ENCODE peak calls at places on chromosomes 16 and 17, in seven cellular contexts. K is H1, D is transverse colon, M is stomach, J is K562, F is sigmoid colon, P is upper lobe of left lung. C is an unnamed sample.

GRCh38 chr16:87583453-87584131 is 18.7 kb upstream of the JPH3 start:
- DNase-seq in J (no peak), D (no peak), M (no peak), P (no peak), K (no peak), F (no peak), C (no peak)

GRCh38 chr17:71975998-71976649 is 144.7 kb upstream of the SOX9 start:
- DNase-seq in J (no peak), K (no peak), F (peak), M (peak), D (peak), P (no peak), C (peak)

GRCh38 chr16:27405546-27406451 is 3.8 kb downstream of the IL21R start:
- DNase-seq in K (no peak), P (peak), J (no peak), F (no peak), M (no peak), D (no peak), C (peak)

GRCh38 chr16:22898874-22899348 is 84.9 kb downstream of the HS3ST2 start:
- DNase-seq in J (peak), M (peak), F (peak), K (peak), P (no peak), D (peak), C (no peak)

GRCh38 chr17:44688675-44689491 is 693 bp downstream of the CCDC43 start:
- DNase-seq in D (no peak), M (no peak), P (no peak), J (no peak), K (no peak), F (no peak), C (no peak)

GRCh38 chr16:4760221-4760910 is 6.6 kb downstream of the ZNF500 start:
- DNase-seq in P (peak), F (no peak), K (no peak), J (no peak), D (no peak), M (no peak), C (no peak)

GRCh38 chr16:25023541-25023940 is 8.4 kb upstream of the ARHGAP17 start:
- DNase-seq in M (no peak), F (no peak), P (no peak), K (no peak), D (no peak), J (no peak), C (no peak)

GRCh38 chr16:71225145-71225544 is 5.4 kb downstream of the HYDIN start:
- DNase-seq in D (no peak), M (no peak), P (no peak), K (no peak), J (no peak), F (no peak), C (no peak)

GRCh38 chr17:37450090-37450489 is 39.6 kb upstream of the DUSP14 start:
- DNase-seq in J (no peak), D (no peak), M (no peak), P (no peak), K (no peak), F (no peak), C (no peak)

GRCh38 chr17:81511550-81511799 is 1.1 kb downstream of the ACTG1 start:
- DNase-seq in K (no peak), F (no peak), D (no peak), P (no peak), J (no peak), M (no peak), C (no peak)

GRCh38 chr17:65204001-65204400 is 66.8 kb downstream of the RGS9 start:
- DNase-seq in K (no peak), J (no peak), P (peak), M (no peak), D (no peak), F (no peak), C (no peak)

GRCh38 chr17:65205655-65206054 is 68.5 kb downstream of the RGS9 start:
- DNase-seq in D (no peak), K (no peak), M (no peak), J (no peak), F (no peak), P (no peak), C (no peak)

GRCh38 chr17:65198653-65199382 is 61.6 kb downstream of the RGS9 start:
- DNase-seq in P (no peak), F (no peak), K (peak), D (no peak), J (peak), M (no peak), C (no peak)

GRCh38 chr17:65208753-65209152 is 71.6 kb downstream of the RGS9 start:
- DNase-seq in D (no peak), K (no peak), M (no peak), F (no peak), P (no peak), J (no peak), C (no peak)

GRCh38 chr17:65202833-65203571 is 65.8 kb downstream of the RGS9 start:
- DNase-seq in P (no peak), F (no peak), J (no peak), K (no peak), M (no peak), D (no peak), C (no peak)
- TF ChIP-seq POLR2AphosphoS5 in P (no peak), F (no peak), J (no peak), K (no peak), M (no peak), D (no peak), C (no peak)

DNA sequence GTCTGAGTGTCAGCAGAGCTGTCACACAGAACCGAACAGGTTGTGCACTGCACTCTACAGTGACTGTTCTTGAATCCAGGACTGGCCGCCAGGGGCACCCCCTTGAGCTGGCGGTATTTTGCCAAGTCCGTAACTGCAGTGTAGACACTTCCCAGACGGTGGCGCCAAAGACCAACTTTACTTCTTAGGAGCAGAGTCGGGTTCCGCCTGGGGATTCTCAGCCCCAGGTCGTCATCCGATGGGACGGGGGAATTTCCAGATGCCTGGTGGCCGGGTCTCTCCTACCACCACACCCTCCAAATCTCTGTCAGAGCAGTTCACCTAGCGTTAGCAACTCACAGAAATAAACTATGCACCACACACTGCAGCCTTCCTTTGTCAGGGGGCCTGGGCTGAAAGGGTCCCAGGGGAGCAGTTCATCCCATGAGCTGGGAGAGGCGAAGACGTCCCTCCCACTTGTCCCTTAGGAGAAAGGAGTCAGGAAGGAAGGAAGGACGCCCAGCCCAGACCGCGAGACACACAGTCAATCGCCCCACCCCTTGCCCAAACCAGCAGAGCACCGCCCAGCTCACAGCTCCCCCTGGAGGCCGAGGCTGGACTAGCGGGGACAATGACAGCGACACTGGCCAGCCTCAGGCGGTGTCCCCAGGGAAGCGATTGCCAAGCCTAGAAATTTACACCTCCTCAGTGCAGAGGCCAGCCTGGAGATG is 7.4 kb upstream of the RIPOR1 start:
- DNase-seq in J (peak), D (peak), P (peak), M (peak), F (peak), K (peak), C (peak)
- TF ChIP-seq EP300 in J (peak), D (no peak), P (no peak), M (no peak), F (no peak), K (no peak), C (no peak)

GRCh38 chr17:48106802-48107136 is 797 bp upstream of the SNX11 start:
- DNase-seq in P (no peak), D (no peak), J (no peak), F (no peak), M (no peak), K (no peak), C (no peak)

GRCh38 chr17:48104440-48104839 is 3.1 kb upstream of the SNX11 start:
- DNase-seq in F (no peak), M (no peak), K (no peak), P (no peak), D (no peak), J (no peak), C (no peak)

GRCh38 chr17:48110722-48111121 is 3.2 kb downstream of the SNX11 start:
- DNase-seq in D (no peak), J (no peak), F (no peak), M (no peak), K (no peak), P (no peak), C (no peak)

GRCh38 chr17:48103379-48103715 is 2.1 kb upstream of the CBX1 start:
- DNase-seq in F (peak), K (no peak), D (no peak), P (no peak), M (no peak), J (no peak), C (no peak)

GRCh38 chr17:48107137-48108055 is at the start of gene SNX11:
- DNase-seq in D (peak), J (peak), F (peak), K (peak), P (peak), M (peak), C (peak)
- TF ChIP-seq POLR2AphosphoS5 in D (peak), J (peak), F (peak), K (peak), P (peak), M (peak), C (peak)

DNA sequence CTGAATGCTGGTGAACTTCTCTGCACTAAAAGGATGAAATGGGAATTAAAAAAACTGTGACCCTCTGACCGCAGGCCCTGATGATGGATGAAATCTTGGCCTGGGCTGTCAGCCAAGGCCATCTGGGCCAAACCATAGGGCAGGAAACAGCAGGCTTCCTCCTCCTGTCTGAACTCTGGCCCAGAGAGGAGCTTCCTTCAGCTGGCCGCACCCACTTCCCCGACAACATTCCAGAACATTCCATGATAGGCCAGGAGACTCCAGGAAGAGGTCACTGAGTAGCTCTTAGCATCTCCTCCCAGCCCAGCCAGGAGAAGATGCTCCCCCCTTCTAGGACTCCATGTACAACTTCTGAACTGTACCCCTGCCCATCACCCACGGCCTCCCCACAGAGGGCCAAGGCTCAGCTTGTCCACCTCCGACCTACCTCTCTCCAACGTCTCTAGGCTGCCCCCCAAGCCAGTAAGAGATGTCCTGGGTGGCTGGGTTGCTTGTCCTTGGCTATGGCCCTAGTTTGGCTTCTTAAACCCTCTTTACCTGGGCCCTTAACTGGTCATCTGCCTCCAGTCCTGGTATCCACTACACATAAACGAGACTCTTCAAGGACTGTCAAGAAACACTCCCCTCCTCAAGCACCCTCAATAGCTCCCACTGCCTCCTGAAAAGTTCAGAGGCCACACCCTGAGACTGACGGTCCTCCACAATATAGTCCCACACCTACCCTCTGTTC is 1.7 kb downstream of the RPH3AL start:
- DNase-seq in J (no peak), M (peak), P (no peak), K (no peak), F (peak), D (peak), C (peak)
- TF ChIP-seq EP300 in J (no peak), M (peak), P (peak), K (no peak), F (peak), D (peak), C (peak)

GRCh38 chr17:49515196-49515770 is 20.2 kb downstream of the NGFR start:
- DNase-seq in F (peak), P (peak), M (peak), D (peak), J (peak), K (peak), C (no peak)
- TF ChIP-seq POLR2AphosphoS5 in F (peak), P (peak), M (peak), D (peak), J (no peak), K (no peak), C (peak)

GRCh38 chr16:3596101-3596861 is 15.1 kb downstream of the SLX4 start:
- DNase-seq in D (no peak), P (peak), F (no peak), K (no peak), J (no peak), M (no peak), C (no peak)
- TF ChIP-seq EP300 in D (no peak), P (no peak), F (no peak), K (no peak), J (no peak), M (no peak), C (no peak)

GRCh38 chr17:78748730-78749317 is 33.2 kb downstream of the CYTH1 start:
- DNase-seq in K (no peak), F (peak), P (no peak), D (peak), J (no peak), M (peak), C (no peak)
- TF ChIP-seq POLR2AphosphoS5 in K (no peak), F (no peak), P (peak), D (peak), J (no peak), M (peak), C (peak)

DNA sequence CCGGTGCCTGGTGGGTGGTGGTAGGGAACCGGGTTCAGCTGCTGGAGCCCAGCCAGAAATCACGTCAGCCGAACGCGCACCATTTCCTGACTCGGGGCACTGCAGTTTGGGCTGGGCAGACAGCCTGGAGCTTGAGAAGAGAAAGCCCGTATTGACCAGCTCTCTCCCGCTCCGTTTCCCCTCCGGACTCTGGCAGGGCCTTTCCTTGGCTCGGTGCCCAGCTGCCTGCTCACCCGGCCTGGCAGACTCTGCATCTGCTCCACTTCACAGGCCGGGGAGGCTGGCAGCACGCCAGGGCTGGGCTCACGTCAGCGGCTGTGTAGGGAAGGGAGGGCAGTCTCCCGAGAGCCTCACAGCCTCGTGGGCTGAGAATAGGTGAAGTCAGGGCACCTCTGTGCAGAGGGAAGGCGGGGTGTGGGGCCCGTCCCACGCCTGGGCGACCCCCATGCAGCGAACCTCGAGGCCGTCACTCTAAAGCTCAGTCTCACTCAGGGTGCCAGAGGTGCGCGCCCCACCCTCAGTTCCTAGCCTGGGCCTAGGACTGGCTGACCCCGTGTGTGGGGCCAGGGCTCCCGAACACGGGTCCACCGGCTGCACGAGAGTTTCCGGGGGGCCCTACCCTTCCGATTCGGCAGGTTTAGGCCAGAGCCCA is 59.1 kb downstream of the OR1D5 start:
- DNase-seq in M (peak), P (peak), D (peak), J (no peak), K (no peak), F (peak), C (peak)
- TF ChIP-seq EP300 in M (peak), P (no peak), D (peak), J (no peak), K (no peak), F (peak), C (no peak)